ENCODE peak calls at places on chromosomes 16 and 17, in seven cellular contexts. V, T, F, Q, R, W and B are unnamed samples.
A peak's percentile ranks its signal among the peaks of the same experiment; 100 is the strongest.

GRCh38 chr17:79740413-79740812 is 9.7 kb downstream of the ENPP7 start:
- DNase-seq in V (no peak), T (no peak), F (no peak), Q (no peak), R (no peak), W (no peak), B (no peak)

GRCh38 chr17:40331743-40332641 is 23.0 kb downstream of the RARA start:
- DNase-seq in V (no peak), T (peak; percentile 90), F (no peak), Q (peak; percentile 85), R (peak; percentile 81), W (peak; percentile 61), B (peak; percentile 97)

GRCh38 chr17:31379796-31380195 is 11.7 kb upstream of the RAB11FIP4 start:
- DNase-seq in V (no peak), T (no peak), F (no peak), Q (no peak), R (no peak), W (no peak), B (no peak)

GRCh38 chr17:46044286-46044928 is 45.4 kb downstream of the STH start:
- DNase-seq in V (peak; percentile 74), T (peak; percentile 89), F (peak; percentile 88), Q (peak; percentile 90), R (peak; percentile 92), W (peak; percentile 86), B (peak; percentile 95)

GRCh38 chr16:35743101-35743692 is 2283.8 kb downstream of the TP53TG3F start:
- DNase-seq in V (no peak), T (no peak), F (no peak), Q (no peak), R (no peak), W (no peak), B (no peak)

GRCh38 chr16:424033-424622 is 1.3 kb upstream of the RAB11FIP3 start:
- DNase-seq in V (peak; percentile 93), T (peak; percentile 87), F (peak; percentile 93), Q (peak; percentile 93), R (peak; percentile 88), W (peak; percentile 95), B (peak; percentile 97)

GRCh38 chr16:1163567-1164055 is 10.7 kb downstream of the CACNA1H start:
- DNase-seq in V (no peak), T (no peak), F (no peak), Q (peak; percentile 39), R (no peak), W (no peak), B (peak; percentile 24)

GRCh38 chr17:47987240-47987835 is 16.4 kb downstream of the CDK5RAP3 start:
- DNase-seq in V (no peak), T (no peak), F (no peak), Q (no peak), R (no peak), W (no peak), B (no peak)

GRCh38 chr17:71964559-71964958 is 156.3 kb upstream of the SOX9 start:
- DNase-seq in V (no peak), T (no peak), F (no peak), Q (no peak), R (no peak), W (no peak), B (no peak)

GRCh38 chr16:72125635-72126428 is 32.2 kb downstream of the DHX38 start:
- DNase-seq in V (no peak), T (no peak), F (no peak), Q (no peak), R (no peak), W (no peak), B (no peak)

GRCh38 chr17:73099504-73099903 is 7.0 kb upstream of the SLC39A11 start:
- DNase-seq in V (no peak), T (no peak), F (no peak), Q (no peak), R (no peak), W (no peak), B (no peak)

GRCh38 chr16:12461201-12461600 is 342.5 kb downstream of the CPPED1 start:
- DNase-seq in V (peak; percentile 60), T (no peak), F (peak; percentile 2), Q (peak; percentile 41), R (no peak), W (no peak), B (peak; percentile 14)

GRCh38 chr16:68086336-68086821 is 1.2 kb downstream of the NFATC3 start:
- DNase-seq in V (peak; percentile 52), T (no peak), F (peak; percentile 55), Q (peak; percentile 57), R (no peak), W (no peak), B (peak; percentile 61)

GRCh38 chr17:79859676-79860615 is 20.7 kb upstream of the CBX4 start:
- DNase-seq in V (no peak), T (no peak), F (no peak), Q (no peak), R (no peak), W (no peak), B (no peak)

GRCh38 chr17:11300201-11300600 is 59.2 kb downstream of the SHISA6 start:
- DNase-seq in V (no peak), T (no peak), F (no peak), Q (no peak), R (no peak), W (no peak), B (no peak)

GRCh38 chr16:88672776-88673175 is 9.9 kb upstream of the MVD start:
- DNase-seq in V (no peak), T (no peak), F (peak; percentile 30), Q (no peak), R (no peak), W (no peak), B (no peak)
- TF ChIP-seq CTCF in V (peak; percentile 13), T (peak; percentile 5), F (peak; percentile 48), Q (peak; percentile 38), R (no peak), W (peak; percentile 51), B (no peak)

GRCh38 chr16:25217921-25218320 is 1.2 kb downstream of the AQP8 start:
- DNase-seq in V (no peak), T (no peak), F (no peak), Q (no peak), R (no peak), W (no peak), B (no peak)
- H3K4me3 ChIP-seq in V (no peak overlapping the region), T (no peak overlapping the region), F (no peak overlapping the region), Q (no peak overlapping the region), R (no peak overlapping the region), W (no peak overlapping the region), B (no peak overlapping the region)

GRCh38 chr17:35557353-35557752 is 3.3 kb downstream of the SLFN14 start:
- DNase-seq in V (no peak), T (no peak), F (no peak), Q (no peak), R (no peak), W (no peak), B (no peak)

GRCh38 chr17:35559495-35559894 is 1.1 kb downstream of the SLFN14 start:
- DNase-seq in V (no peak), T (no peak), F (no peak), Q (no peak), R (no peak), W (no peak), B (no peak)

GRCh38 chr17:35554668-35555067 is 6.0 kb downstream of the SLFN14 start:
- DNase-seq in V (no peak), T (no peak), F (peak; percentile 25), Q (no peak), R (no peak), W (no peak), B (no peak)

GRCh38 chr17:35553310-35553709 is 7.3 kb downstream of the SLFN14 start:
- DNase-seq in V (no peak), T (no peak), F (no peak), Q (no peak), R (no peak), W (no peak), B (no peak)

GRCh38 chr17:35555695-35556094 is 4.9 kb downstream of the SLFN14 start:
- DNase-seq in V (no peak), T (no peak), F (no peak), Q (no peak), R (no peak), W (no peak), B (no peak)
- TF ChIP-seq CTCF in V (peak; percentile 9), T (peak; percentile 31), F (no peak), Q (peak; percentile 12), R (no peak), W (peak; percentile 18), B (peak; percentile 14)

DNA sequence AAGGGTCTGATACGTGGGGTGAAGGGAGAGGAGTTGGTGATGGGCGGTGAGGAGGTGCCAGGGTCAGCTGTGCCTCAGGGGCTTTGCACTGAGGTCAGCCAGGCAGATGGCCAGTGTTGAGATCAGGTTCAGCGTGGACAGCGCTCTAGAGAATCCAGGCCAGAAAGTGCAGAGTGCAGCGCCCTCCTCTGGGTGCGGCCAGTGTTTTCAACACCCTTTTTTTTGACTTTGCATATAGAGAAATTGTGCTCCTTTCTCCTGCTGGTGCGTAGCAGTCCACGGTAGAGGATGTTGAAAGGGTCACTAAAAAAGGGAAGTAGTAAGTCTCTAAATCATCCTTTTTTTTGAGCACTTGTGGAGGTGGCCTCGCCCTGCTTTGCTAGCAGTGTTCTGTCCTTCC is 53.9 kb downstream of the BANP start:
- DNase-seq in V (no peak), T (no peak), F (no peak), Q (no peak), R (no peak), W (no peak), B (peak; percentile 8)
- H3K4me3 ChIP-seq in V (no peak overlapping the region), T (no peak overlapping the region), F (no peak overlapping the region), Q (no peak overlapping the region), R (no peak overlapping the region), W (no peak overlapping the region), B (no peak overlapping the region)

GRCh38 chr17:81713556-81714411 is 1.7 kb downstream of the SLC25A10 start:
- DNase-seq in V (no peak), T (no peak), F (no peak), Q (no peak), R (no peak), W (no peak), B (no peak)

GRCh38 chr17:81710514-81711308 is 1.4 kb upstream of the SLC25A10 start:
- DNase-seq in V (no peak), T (no peak), F (peak; percentile 15), Q (no peak), R (no peak), W (no peak), B (peak; percentile 41)

GRCh38 chr17:81713004-81713555 is 996 bp downstream of the SLC25A10 start:
- DNase-seq in V (peak; percentile 34), T (no peak), F (peak; percentile 12), Q (no peak), R (no peak), W (no peak), B (no peak)

GRCh38 chr17:81711814-81712467 is at the start of gene SLC25A10:
- DNase-seq in V (peak; percentile 82), T (peak; percentile 92), F (peak; percentile 88), Q (peak; percentile 70), R (peak; percentile 60), W (no peak), B (peak; percentile 75)

GRCh38 chr17:81712468-81713003 is 452 bp downstream of the SLC25A10 start:
- DNase-seq in V (peak; percentile 49), T (no peak), F (peak; percentile 51), Q (no peak), R (no peak), W (no peak), B (no peak)
- TF ChIP-seq CTCF in V (no peak), T (no peak), F (peak; percentile 25), Q (peak; percentile 7), R (no peak), W (peak; percentile 19), B (no peak)